ENCODE peak calls at places on chromosomes 11 and 22, in five cellular contexts. I, X, S, Y and L are unnamed samples.

GRCh38 chr11:65425971-65426838 is 3.6 kb downstream of the NEAT1 start:
- DNase-seq in X (peak), Y (peak), S (peak), I (no peak), L (peak)

GRCh38 chr22:42682113-42682851 is 33.1 kb upstream of the CYB5R3 start:
- DNase-seq in S (no peak), X (no peak), Y (no peak), I (no peak), L (no peak)

GRCh38 chr11:3221408-3222002 is 2.9 kb upstream of the MRGPRG start:
- DNase-seq in X (no peak), Y (peak), I (no peak), S (no peak), L (no peak)

GRCh38 chr22:30574095-30574981 is at the start of gene GAL3ST1:
- DNase-seq in X (no peak), Y (peak), S (no peak), I (no peak), L (no peak)

GRCh38 chr11:111177037-111177988 is 68.2 kb upstream of the POU2AF2 start:
- DNase-seq in X (no peak), S (no peak), I (no peak), Y (no peak), L (no peak)

GRCh38 chr11:124892750-124893454 is 4.8 kb downstream of the ROBO4 start:
- DNase-seq in I (no peak), Y (no peak), X (peak), S (no peak), L (no peak)

GRCh38 chr11:36141595-36141994 is 147.6 kb downstream of the COMMD9 start:
- DNase-seq in X (no peak), I (no peak), S (no peak), Y (no peak), L (no peak)

GRCh38 chr11:10898763-10899541 is 41.1 kb upstream of the ZBED5 start:
- DNase-seq in Y (no peak), I (no peak), X (no peak), S (no peak), L (no peak)

GRCh38 chr22:30426395-30427353 is 1.1 kb downstream of the MTFP1 start:
- DNase-seq in I (peak), S (peak), Y (peak), X (peak), L (no peak)

GRCh38 chr11:665062-665706 is 28.1 kb downstream of the DRD4 start:
- DNase-seq in I (no peak), S (peak), Y (no peak), X (peak), L (no peak)

GRCh38 chr22:35274154-35274871 is 17.0 kb downstream of the HMGXB4 start:
- DNase-seq in X (no peak), S (no peak), Y (no peak), I (no peak), L (no peak)

GRCh38 chr11:34916014-34916809 is at the start of the genes APIP and PDHX:
- DNase-seq in Y (peak), I (peak), S (peak), X (peak), L (peak)
- H3K4me3 ChIP-seq in Y (peak), I (peak), S (peak), X (peak), L (peak)

GRCh38 chr11:107102692-107103463 is 84.6 kb upstream of the GUCY1A2 start:
- DNase-seq in Y (no peak), I (no peak), S (no peak), X (no peak), L (no peak)
- TF ChIP-seq CTCF in Y (no peak), I (no peak), S (no peak), X (no peak), L (no peak)

GRCh38 chr11:130772266-130773227 is 143.7 kb downstream of the SNX19 start:
- DNase-seq in X (peak), Y (peak), I (no peak), S (peak), L (peak)
- H3K4me3 ChIP-seq in X (no peak), Y (no peak), I (no peak), S (no peak), L (no peak)

DNA sequence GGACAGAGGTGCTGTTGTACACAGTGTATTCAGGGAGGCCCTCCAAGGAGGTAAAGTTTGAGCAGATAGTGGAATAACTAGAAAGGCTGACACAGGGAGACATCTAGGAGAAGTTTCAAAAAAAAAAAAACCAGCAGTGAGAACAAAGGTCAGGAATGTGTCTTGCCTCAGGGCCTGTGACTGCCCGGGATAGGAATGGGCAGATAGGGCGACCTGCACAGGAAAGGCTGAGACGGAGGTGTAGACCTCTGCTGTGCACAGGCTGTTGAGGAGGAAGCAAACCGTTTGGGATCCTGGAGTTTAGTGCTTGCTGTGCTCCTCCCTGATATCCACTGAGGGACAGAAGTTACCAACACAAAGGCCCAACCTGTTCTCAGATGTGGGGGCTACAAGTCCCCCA is 406.5 kb upstream of the B3GAT1 start:
- DNase-seq in X (no peak), S (no peak), Y (no peak), I (no peak), L (no peak)
- TF ChIP-seq CTCF in X (no peak), S (no peak), Y (no peak), I (no peak), L (no peak)

GRCh38 chr11:59550842-59551650 is 39.7 kb downstream of the OR4D9 start:
- DNase-seq in X (peak), I (peak), S (peak), Y (peak), L (peak)

GRCh38 chr11:59553323-59553722 is 42.0 kb downstream of the OR4D9 start:
- DNase-seq in Y (no peak), S (no peak), X (no peak), I (no peak), L (no peak)

GRCh38 chr11:59550368-59550841 is 39.1 kb downstream of the OR4D9 start:
- DNase-seq in I (peak), X (peak), S (peak), Y (peak), L (peak)

GRCh38 chr11:59552844-59553243 is 41.5 kb downstream of the OR4D9 start:
- DNase-seq in S (no peak), I (no peak), Y (no peak), X (no peak), L (no peak)

GRCh38 chr11:59551651-59552521 is 40.5 kb downstream of the OR4D9 start:
- DNase-seq in Y (no peak), X (peak), S (peak), I (no peak), L (no peak)
- H3K4me3 ChIP-seq in Y (peak), X (peak), S (peak), I (peak), L (peak)

GRCh38 chr11:70381872-70382842 is 16.2 kb upstream of the CTTN start:
- DNase-seq in X (peak), Y (no peak), S (peak), I (no peak), L (peak)
- TF ChIP-seq CTCF in X (peak), Y (no peak), S (peak), I (no peak), L (peak)

GRCh38 chr11:116647305-116648080 is 125.3 kb downstream of the BUD13 start:
- DNase-seq in S (no peak), X (no peak), I (no peak), Y (no peak), L (no peak)

GRCh38 chr11:116649268-116649667 is 123.5 kb downstream of the BUD13 start:
- DNase-seq in Y (no peak), X (no peak), S (no peak), I (no peak), L (no peak)

GRCh38 chr11:116650052-116650451 is 122.7 kb downstream of the BUD13 start:
- DNase-seq in I (no peak), S (no peak), X (no peak), Y (no peak), L (no peak)

GRCh38 chr11:116646191-116646590 is 126.6 kb downstream of the BUD13 start:
- DNase-seq in Y (no peak), X (no peak), S (no peak), I (no peak), L (no peak)

DNA sequence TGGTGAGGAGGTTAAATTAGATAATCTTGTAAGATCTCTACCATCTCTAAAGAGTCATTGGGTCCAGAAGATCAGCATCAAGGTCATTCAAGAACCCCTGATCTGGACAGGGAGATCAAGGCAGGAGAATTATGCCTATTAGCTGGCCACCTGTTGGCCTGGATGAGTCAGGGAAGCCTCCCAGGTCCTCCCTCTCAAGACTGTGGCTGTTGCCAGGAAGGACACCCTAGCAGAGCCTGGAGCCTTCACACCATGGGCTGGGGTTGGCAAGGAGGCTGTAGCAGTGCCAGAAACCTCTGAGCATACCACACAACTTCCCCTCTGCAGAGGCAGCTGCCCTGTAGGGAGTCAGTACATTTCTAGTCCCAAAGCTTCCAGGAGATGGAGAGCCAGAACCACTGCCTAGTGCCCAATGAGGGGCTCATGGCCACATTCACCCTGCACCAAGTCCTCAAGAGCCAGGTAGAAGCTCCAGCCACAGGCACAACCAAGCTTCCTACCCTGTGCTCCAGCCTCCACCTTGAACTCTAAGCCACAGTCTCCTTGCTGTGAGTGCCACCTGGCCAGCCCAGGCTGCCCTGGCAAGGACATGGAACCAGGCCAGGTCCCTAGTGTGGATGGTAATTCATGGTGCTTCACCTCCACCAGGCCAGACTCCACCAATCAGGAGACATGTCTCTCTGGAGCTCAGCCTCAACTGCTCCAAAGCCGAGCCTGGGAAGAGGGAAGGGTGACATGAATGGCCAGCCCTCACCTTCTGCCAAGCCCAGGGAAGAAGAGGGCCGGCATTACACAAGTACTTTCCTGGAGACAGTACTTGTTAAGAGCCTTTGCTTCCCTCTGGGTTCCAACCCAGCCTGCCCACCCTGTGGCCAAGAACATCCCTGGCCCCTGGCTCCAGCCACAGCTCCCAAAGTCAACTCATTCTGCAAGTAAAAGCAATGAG is 124.3 kb downstream of the BUD13 start:
- DNase-seq in I (no peak), X (no peak), S (no peak), Y (no peak), L (no peak)
- H3K4me3 ChIP-seq in I (no peak), X (no peak), S (no peak), Y (no peak), L (no peak)

GRCh38 chr11:85664561-85665481 is at the start of gene CREBZF:
- DNase-seq in I (peak), X (peak), Y (peak), S (peak), L (peak)
- TF ChIP-seq CTCF in I (no peak), X (no peak), Y (no peak), S (no peak), L (peak)

GRCh38 chr11:78203184-78203583 is 14.5 kb downstream of the USP35 start:
- DNase-seq in Y (no peak), X (no peak), I (no peak), S (no peak), L (no peak)

GRCh38 chr11:78205256-78205655 is 16.5 kb downstream of the USP35 start:
- DNase-seq in S (no peak), Y (no peak), I (no peak), X (no peak), L (no peak)

GRCh38 chr11:78200553-78200952 is 11.8 kb downstream of the USP35 start:
- DNase-seq in X (no peak), S (no peak), I (no peak), Y (no peak), L (no peak)

GRCh38 chr11:78201096-78201495 is 12.4 kb downstream of the USP35 start:
- DNase-seq in S (no peak), Y (no peak), X (no peak), I (no peak), L (no peak)

GRCh38 chr11:78202733-78203167 is 14.0 kb downstream of the USP35 start:
- DNase-seq in X (no peak), I (no peak), S (no peak), Y (no peak), L (no peak)
- H3K4me3 ChIP-seq in X (no peak), I (no peak), S (no peak), Y (no peak), L (no peak)